ENCODE peak calls at places on chromosomes 12 and 14, in ten cellular contexts. K is lower lobe of right lung, D is RWPE2, G is astrocyte, J is adrenal gland, Q is testis, C is upper lobe of right lung, A is left ventricle myocardium inferior, V is IMR-90, X is PC-9. F is an unnamed sample. For H3K4me1, the result is how much of the 10 kb centered on the place peaks cover.

GRCh38 chr14:62662811-62663477 is 382.3 kb downstream of the KCNH5 start:
- DNase-seq in K (no peak), D (no peak), G (peak), J (no peak), Q (no peak), C (no peak), A (no peak), V (peak), X (no peak), F (no peak)

GRCh38 chr12:105947906-105948305 is 190.8 kb downstream of the NUAK1 start:
- DNase-seq in K (no peak), D (no peak), G (no peak), J (no peak), Q (no peak), C (no peak), A (no peak), V (no peak), X (no peak), F (no peak)

GRCh38 chr12:57477710-57478681 is 1.7 kb downstream of the ARHGAP9 start:
- DNase-seq in K (no peak), D (no peak), G (peak), J (peak), Q (no peak), C (no peak), A (no peak), V (peak), X (no peak), F (no peak)

GRCh38 chr14:25400607-25401206 is 350.8 kb upstream of the STXBP6 start:
- DNase-seq in K (no peak), D (no peak), G (peak), J (peak), Q (peak), C (no peak), A (no peak), V (peak), X (peak), F (peak)

GRCh38 chr12:50985322-50985721 is 33.0 kb downstream of the HIGD1C start:
- DNase-seq in K (no peak), D (no peak), G (peak), J (peak), Q (peak), C (no peak), A (no peak), V (peak), X (no peak), F (peak)

GRCh38 chr12:42725839-42726238 is 136.3 kb upstream of the PRICKLE1 start:
- DNase-seq in K (no peak), D (no peak), G (peak), J (no peak), Q (no peak), C (no peak), A (no peak), V (peak), X (no peak), F (no peak)

GRCh38 chr12:68609955-68610434 is 704 bp upstream of the RAP1B start:
- DNase-seq in K (no peak), D (no peak), G (peak), J (peak), Q (peak), C (no peak), A (no peak), V (peak), X (no peak), F (no peak)

GRCh38 chr12:4787965-4788364 is 67.8 kb downstream of the GALNT8 start:
- DNase-seq in K (no peak), D (no peak), G (no peak), J (no peak), Q (no peak), C (no peak), A (no peak), V (no peak), X (no peak), F (no peak)

GRCh38 chr14:77140937-77141591 is 527 bp downstream of the ZDHHC22 start:
- DNase-seq in K (no peak), D (no peak), G (peak), J (no peak), Q (no peak), C (no peak), A (no peak), V (peak), X (peak), F (no peak)

GRCh38 chr14:23665302-23666016 is 29.3 kb downstream of the DHRS2 start:
- DNase-seq in K (no peak), D (no peak), G (no peak), J (no peak), Q (no peak), C (no peak), A (no peak), V (no peak), X (no peak), F (no peak)

GRCh38 chr12:131366261-131366871 is 344.5 kb upstream of the SFSWAP start:
- DNase-seq in K (no peak), D (no peak), G (no peak), J (no peak), Q (peak), C (no peak), A (no peak), V (no peak), X (no peak), F (no peak)

GRCh38 chr12:47356129-47356622 is 276.4 kb upstream of the AMIGO2 start:
- DNase-seq in K (no peak), D (no peak), G (peak), J (peak), Q (no peak), C (no peak), A (no peak), V (peak), X (no peak), F (no peak)

GRCh38 chr12:62270384-62270783 is 10.2 kb downstream of the USP15 start:
- DNase-seq in K (no peak), D (no peak), G (no peak), J (no peak), Q (no peak), C (no peak), A (no peak), V (no peak), X (no peak), F (no peak)
- H3K4me1 ChIP-seq in K (half or more), D (under half), G (under half), J (half or more), Q (under half), C (half or more), A (half or more), V (under half), X (under half), F (half or more)

DNA sequence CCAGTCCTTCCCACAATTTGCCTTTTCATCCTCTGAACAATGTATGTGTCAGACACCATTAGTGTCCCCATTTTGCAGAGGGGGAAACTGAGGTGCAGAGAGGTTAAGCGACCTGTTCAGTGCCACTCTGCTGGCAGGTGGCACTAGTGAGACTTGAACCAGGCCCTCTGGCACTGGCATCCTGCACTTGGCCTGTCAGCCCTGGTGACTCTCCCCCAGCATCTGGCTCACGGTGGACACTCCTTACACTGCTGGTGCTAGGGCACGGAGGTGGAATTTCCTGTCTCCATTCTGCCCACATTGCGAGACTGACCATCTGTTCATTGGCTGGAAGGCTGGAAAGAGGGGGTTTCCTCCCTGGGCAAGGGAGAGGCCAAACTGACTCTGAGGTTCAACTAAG is 48.7 kb downstream of the CCNK start:
- DNase-seq in K (no peak), D (no peak), G (peak), J (no peak), Q (no peak), C (no peak), A (no peak), V (peak), X (no peak), F (no peak)
- TF ChIP-seq CTCF in K (no peak), D (peak), G (no peak), J (no peak), Q (no peak), C (no peak), A (no peak), V (no peak), X (no peak), F (no peak)

GRCh38 chr12:123095074-123095694 is 55.7 kb downstream of the PITPNM2 start:
- DNase-seq in K (no peak), D (no peak), G (no peak), J (no peak), Q (no peak), C (no peak), A (no peak), V (no peak), X (no peak), F (no peak)

GRCh38 chr12:123096159-123096558 is 54.7 kb downstream of the PITPNM2 start:
- DNase-seq in K (no peak), D (no peak), G (no peak), J (no peak), Q (no peak), C (no peak), A (no peak), V (no peak), X (no peak), F (no peak)

GRCh38 chr12:123092866-123093265 is 58.0 kb downstream of the PITPNM2 start:
- DNase-seq in K (no peak), D (no peak), G (no peak), J (no peak), Q (no peak), C (no peak), A (no peak), V (no peak), X (no peak), F (no peak)

GRCh38 chr12:123091756-123092155 is 59.1 kb downstream of the PITPNM2 start:
- DNase-seq in K (no peak), D (no peak), G (no peak), J (no peak), Q (no peak), C (no peak), A (no peak), V (no peak), X (no peak), F (no peak)

GRCh38 chr12:123094349-123095073 is 56.4 kb downstream of the PITPNM2 start:
- DNase-seq in K (no peak), D (no peak), G (peak), J (peak), Q (peak), C (no peak), A (no peak), V (peak), X (peak), F (no peak)
- H3K4me3 ChIP-seq in K (no peak), D (no peak), G (no peak), J (no peak), Q (no peak), C (no peak), A (no peak), V (no peak), X (no peak), F (no peak)

GRCh38 chr12:100211698-100212097 is 11.1 kb downstream of the ACTR6 start:
- DNase-seq in K (no peak), D (no peak), G (no peak), J (no peak), Q (no peak), C (no peak), A (no peak), V (no peak), X (no peak), F (no peak)

GRCh38 chr12:100214518-100214917 is 13.9 kb downstream of the ACTR6 start:
- DNase-seq in K (no peak), D (no peak), G (no peak), J (no peak), Q (no peak), C (no peak), A (no peak), V (no peak), X (no peak), F (no peak)

GRCh38 chr12:100213016-100213891 is 12.6 kb downstream of the ACTR6 start:
- DNase-seq in K (no peak), D (no peak), G (no peak), J (no peak), Q (no peak), C (no peak), A (no peak), V (no peak), X (no peak), F (no peak)

GRCh38 chr12:100216337-100216736 is 15.7 kb downstream of the ACTR6 start:
- DNase-seq in K (no peak), D (no peak), G (no peak), J (no peak), Q (no peak), C (no peak), A (no peak), V (no peak), X (no peak), F (no peak)

GRCh38 chr12:100215209-100215608 is 14.6 kb downstream of the ACTR6 start:
- DNase-seq in K (no peak), D (no peak), G (no peak), J (no peak), Q (no peak), C (no peak), A (no peak), V (no peak), X (no peak), F (no peak)
- H3K4me1 ChIP-seq in K (under half), D (under half), G (under half), J (under half), Q (under half), C (under half), A (under half), V (under half), X (under half), F (under half)

DNA sequence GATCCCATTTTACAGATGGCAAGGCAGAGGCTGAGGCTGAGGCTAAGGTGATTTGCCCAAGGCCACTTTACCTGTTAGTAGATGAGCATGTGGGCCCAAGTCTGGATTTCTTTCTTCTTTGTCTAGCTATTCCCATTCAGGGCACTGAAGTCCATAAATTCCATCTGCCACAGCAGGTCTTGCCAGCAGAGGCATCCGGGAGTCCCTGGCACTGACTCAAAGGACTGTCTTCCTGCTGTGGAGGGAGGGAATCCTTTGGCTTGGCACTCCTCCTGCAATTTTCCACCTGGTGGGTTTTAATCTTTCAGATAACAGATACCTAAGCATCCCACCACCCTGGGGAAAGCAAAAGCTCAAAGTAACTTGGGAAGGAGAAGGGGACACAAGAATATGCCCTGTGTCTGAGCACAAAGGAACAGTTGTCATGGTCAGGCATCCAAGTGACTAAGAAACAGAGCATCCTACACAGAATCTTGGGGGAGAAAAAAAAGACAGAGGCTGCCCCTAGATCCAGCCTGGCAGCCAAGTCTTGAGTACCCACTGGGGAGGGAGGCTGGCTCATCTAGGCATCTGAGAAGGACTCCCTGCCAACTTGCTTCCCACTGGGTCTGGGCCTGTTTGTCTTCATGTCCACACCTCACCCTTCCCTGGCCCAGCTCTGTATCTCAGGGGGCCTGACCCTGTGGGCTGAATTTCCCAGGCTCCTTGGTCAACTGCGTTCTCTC is 35.6 kb upstream of the CMKLR1 start:
- DNase-seq in K (no peak), D (no peak), G (no peak), J (no peak), Q (no peak), C (no peak), A (no peak), V (no peak), X (no peak), F (no peak)
- TF ChIP-seq CTCF in K (no peak), D (no peak), G (no peak), J (no peak), Q (no peak), C (no peak), A (no peak), V (no peak), X (no peak), F (no peak)

GRCh38 chr14:51138353-51139103 is 43.6 kb upstream of the TRIM9 start:
- DNase-seq in K (no peak), D (no peak), G (no peak), J (no peak), Q (no peak), C (no peak), A (no peak), V (no peak), X (no peak), F (no peak)
- H3K4me3 ChIP-seq in K (no peak), D (no peak), G (no peak), J (no peak), Q (no peak), C (no peak), A (no peak), V (no peak), X (no peak), F (no peak)

GRCh38 chr12:52909796-52910195 is 4.9 kb upstream of the KRT8 start:
- DNase-seq in K (no peak), D (no peak), G (no peak), J (no peak), Q (no peak), C (no peak), A (no peak), V (no peak), X (no peak), F (no peak)

GRCh38 chr12:52907092-52907810 is 2.4 kb upstream of the KRT8 start:
- DNase-seq in K (peak), D (peak), G (peak), J (peak), Q (peak), C (peak), A (peak), V (no peak), X (peak), F (no peak)

GRCh38 chr12:52906049-52906645 is 1.3 kb upstream of the KRT8 start:
- DNase-seq in K (no peak), D (peak), G (no peak), J (no peak), Q (no peak), C (no peak), A (no peak), V (no peak), X (peak), F (no peak)

GRCh38 chr12:52910248-52910883 is 5.5 kb upstream of the KRT8 start:
- DNase-seq in K (no peak), D (no peak), G (no peak), J (no peak), Q (no peak), C (no peak), A (no peak), V (no peak), X (no peak), F (no peak)

DNA sequence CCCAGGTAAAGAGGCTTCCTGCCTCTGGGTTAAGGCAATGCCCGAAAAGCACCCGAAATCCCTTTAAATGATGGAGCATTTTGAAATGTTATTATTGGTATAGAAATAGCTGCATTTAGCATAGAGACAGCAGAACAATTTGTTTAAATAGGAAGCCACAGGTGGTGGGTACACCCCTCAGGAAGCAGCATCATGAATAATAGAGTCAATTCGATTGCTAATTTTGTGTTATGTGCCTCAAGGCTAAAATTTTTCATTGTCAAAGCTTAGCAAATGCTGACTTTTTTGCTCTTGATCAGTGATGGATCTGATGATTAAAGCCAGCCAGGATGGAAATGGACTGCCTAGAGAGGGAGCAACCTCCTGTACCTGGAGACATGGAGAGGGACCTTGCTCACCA is 4.4 kb upstream of the KRT8 start:
- DNase-seq in K (no peak), D (no peak), G (no peak), J (no peak), Q (no peak), C (no peak), A (no peak), V (no peak), X (no peak), F (no peak)
- H3K4me1 ChIP-seq in K (under half), D (under half), G (under half), J (under half), Q (under half), C (under half), A (under half), V (under half), X (half or more), F (under half)

DNA sequence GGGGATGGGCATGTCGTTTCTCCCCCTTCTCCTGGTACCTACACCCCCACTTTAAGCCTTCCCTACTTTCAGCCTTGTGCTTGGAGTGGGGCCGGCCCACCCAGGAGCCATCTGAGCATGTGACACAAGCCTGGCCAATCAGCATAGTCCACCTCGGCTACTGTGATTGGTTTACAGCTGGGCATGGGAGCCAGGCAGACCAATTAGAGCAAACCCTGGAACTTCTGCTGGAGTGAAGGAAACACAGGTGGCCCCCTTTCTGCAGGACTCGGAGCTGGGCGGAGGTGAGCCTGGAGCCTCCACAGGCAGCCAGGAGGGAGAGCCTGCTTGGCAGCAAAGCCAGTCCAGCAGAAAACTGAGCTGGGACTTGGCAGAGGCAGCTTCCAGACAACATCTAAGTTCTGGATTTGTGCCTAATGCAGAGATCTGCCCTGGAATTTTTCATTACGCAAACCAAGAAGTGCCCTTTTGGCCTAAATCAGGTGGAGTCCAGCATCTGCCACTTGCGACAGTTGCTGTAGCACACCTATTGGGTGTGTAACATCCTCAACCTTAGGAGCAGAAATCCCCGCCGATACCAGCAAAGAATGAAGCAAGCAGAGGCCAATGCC is 59.5 kb downstream of the SCARB1 start:
- DNase-seq in K (peak), D (no peak), G (peak), J (peak), Q (peak), C (peak), A (no peak), V (peak), X (no peak), F (no peak)
- TF ChIP-seq CTCF in K (no peak), D (no peak), G (no peak), J (no peak), Q (no peak), C (no peak), A (no peak), V (no peak), X (no peak), F (no peak)

GRCh38 chr14:92037989-92038388 is 1.9 kb downstream of the TRIP11 start:
- DNase-seq in K (no peak), D (no peak), G (no peak), J (no peak), Q (no peak), C (no peak), A (no peak), V (peak), X (no peak), F (no peak)

GRCh38 chr14:92039073-92039719 is 663 bp downstream of the TRIP11 start:
- DNase-seq in K (no peak), D (peak), G (peak), J (peak), Q (peak), C (no peak), A (no peak), V (peak), X (peak), F (no peak)

GRCh38 chr14:92041203-92041602 is 1.3 kb upstream of the TRIP11 start:
- DNase-seq in K (no peak), D (no peak), G (no peak), J (no peak), Q (no peak), C (no peak), A (no peak), V (no peak), X (no peak), F (no peak)

GRCh38 chr14:92039720-92040430 is at the start of gene TRIP11:
- DNase-seq in K (peak), D (peak), G (peak), J (peak), Q (peak), C (peak), A (peak), V (peak), X (peak), F (peak)

DNA sequence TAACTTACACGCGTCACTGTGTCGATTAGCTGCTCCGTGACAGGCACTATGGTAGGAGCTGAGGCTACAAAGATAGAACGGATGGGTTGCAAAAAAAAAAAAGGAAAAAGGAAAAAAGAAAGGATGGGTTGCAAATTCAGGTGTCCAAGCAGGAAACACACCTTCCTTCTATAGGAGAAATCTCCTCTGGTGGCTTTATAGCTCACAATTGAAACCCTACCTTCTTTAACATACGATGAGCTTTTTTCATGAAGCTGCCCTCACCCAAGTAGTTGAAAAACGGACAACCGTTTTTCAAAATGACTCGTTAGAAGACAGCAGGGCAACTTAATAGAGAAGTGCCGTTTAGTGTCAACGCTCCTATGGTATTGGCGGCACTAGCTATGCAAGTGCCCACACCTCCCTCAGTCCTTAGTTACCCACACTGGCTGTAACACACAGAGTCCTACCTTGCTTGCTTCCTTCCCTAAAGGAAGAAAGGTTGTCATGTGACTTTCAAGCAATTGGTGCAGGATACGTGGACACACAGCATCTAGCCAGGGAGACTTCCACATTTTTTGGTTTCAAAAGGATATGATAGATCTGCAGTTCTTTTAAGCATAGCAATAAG is 677 bp upstream of the TRIP11 start:
- DNase-seq in K (no peak), D (no peak), G (peak), J (peak), Q (no peak), C (no peak), A (no peak), V (peak), X (no peak), F (no peak)
- H3K4me3 ChIP-seq in K (peak), D (peak), G (peak), J (peak), Q (peak), C (peak), A (peak), V (peak), X (peak), F (peak)